ENCODE peak calls at places on chromosomes 13 and 19, in five cellular contexts. G is tibial nerve, R is uterus, O is adrenal gland, C is IMR-90. L is an unnamed sample.

GRCh38 chr19:14031719-14032480 is at the start of gene IL27RA:
- DNase-seq in G (peak; percentile 42), R (peak; percentile 31), O (peak; percentile 39), C (peak; percentile 31), L (peak; percentile 60)

GRCh38 chr19:29743681-29744080 is 28.6 kb upstream of the C19orf12 start:
- DNase-seq in G (no peak), R (no peak), O (no peak), C (no peak), L (no peak)

GRCh38 chr13:57137631-57138030 is 3.1 kb upstream of the PRR20A start:
- DNase-seq in G (no peak), R (no peak), O (no peak), C (no peak), L (no peak)

GRCh38 chr19:7483720-7484201 is 5.1 kb downstream of the PEX11G start:
- DNase-seq in G (no peak), R (no peak), O (peak; percentile 57), C (no peak), L (no peak)

GRCh38 chr13:20174656-20175405 is 14.0 kb upstream of the GJA3 start:
- DNase-seq in G (peak; percentile 75), R (peak; percentile 76), O (peak; percentile 93), C (peak; percentile 99), L (peak; percentile 50)

GRCh38 chr13:112744306-112745021 is 54.6 kb downstream of the ATP11A start:
- DNase-seq in G (no peak), R (peak; percentile 17), O (no peak), C (peak; percentile 63), L (no peak)

GRCh38 chr13:46866150-46866549 is 30.7 kb downstream of the HTR2A start:
- DNase-seq in G (peak; percentile 5), R (peak; percentile 15), O (peak; percentile 15), C (peak; percentile 63), L (peak; percentile 29)

GRCh38 chr19:38304866-38305429 is 897 bp downstream of the C19orf33 start:
- DNase-seq in G (no peak), R (no peak), O (no peak), C (no peak), L (peak; percentile 84)

GRCh38 chr19:45527731-45528130 is 20.5 kb downstream of the VASP start:
- DNase-seq in G (no peak), R (no peak), O (no peak), C (no peak), L (no peak)

GRCh38 chr13:56351041-56351440 is 789.7 kb upstream of the PRR20A start:
- DNase-seq in G (no peak), R (no peak), O (no peak), C (no peak), L (no peak)

GRCh38 chr19:16376241-16376640 is 51.6 kb downstream of the KLF2 start:
- DNase-seq in G (no peak), R (no peak), O (no peak), C (no peak), L (no peak)

GRCh38 chr19:16376649-16377048 is 52.0 kb downstream of the KLF2 start:
- DNase-seq in G (no peak), R (peak; percentile 13), O (no peak), C (no peak), L (no peak)

GRCh38 chr19:16378291-16378889 is 53.8 kb downstream of the KLF2 start:
- DNase-seq in G (no peak), R (no peak), O (no peak), C (no peak), L (no peak)

GRCh38 chr19:16375936-16376185 is 51.2 kb downstream of the KLF2 start:
- DNase-seq in G (no peak), R (no peak), O (no peak), C (no peak), L (no peak)

DNA sequence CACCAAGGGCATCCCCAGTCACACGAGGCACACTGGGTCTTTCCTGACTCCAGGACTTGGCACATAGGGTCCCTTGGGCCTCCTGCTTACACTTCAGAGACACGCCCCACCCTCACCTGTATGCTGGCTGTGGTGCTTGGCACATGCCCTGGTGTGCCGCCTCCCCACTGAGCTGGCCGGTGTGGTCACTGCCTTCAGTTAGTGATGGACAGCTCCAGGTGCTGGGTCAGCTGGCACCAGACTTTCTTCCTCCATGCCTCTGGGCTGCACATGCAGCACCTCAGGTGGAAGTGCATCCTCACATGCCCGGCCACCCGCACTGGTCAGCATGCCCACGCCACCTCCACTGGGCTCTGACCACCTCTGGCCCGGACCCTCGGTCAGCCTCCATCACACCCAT is 52.9 kb downstream of the KLF2 start:
- DNase-seq in G (no peak), R (no peak), O (no peak), C (no peak), L (no peak)
- H3K4me1 ChIP-seq in G (peaks cover 27% of the 10 kb centered on the region), R (peaks cover 15% of the 10 kb centered on the region), O (no peaks in the 10 kb centered on the region), C (peaks cover 10% of the 10 kb centered on the region), L (no peaks in the 10 kb centered on the region)

GRCh38 chr19:1260749-1261511 is 8.2 kb upstream of the CIRBP start:
- DNase-seq in G (peak; percentile 85), R (peak; percentile 96), O (peak; percentile 97), C (peak; percentile 96), L (peak; percentile 98)

GRCh38 chr19:1258161-1258492 is 9.7 kb downstream of the MIDN start:
- DNase-seq in G (no peak), R (no peak), O (no peak), C (no peak), L (no peak)

GRCh38 chr19:1258707-1259205 is 10.4 kb downstream of the MIDN start:
- DNase-seq in G (no peak), R (no peak), O (no peak), C (no peak), L (no peak)

GRCh38 chr19:1259873-1260748 is 9.0 kb upstream of the CIRBP start:
- DNase-seq in G (no peak), R (no peak), O (no peak), C (no peak), L (peak; percentile 33)

GRCh38 chr19:1259206-1259872 is 9.8 kb upstream of the CIRBP start:
- DNase-seq in G (no peak), R (peak; percentile 76), O (peak; percentile 81), C (peak; percentile 51), L (peak; percentile 70)
- TF ChIP-seq POLR2A in G (peak; percentile 34), R (peak; percentile 49), O (no peak), C (peak; percentile 69), L (peak; percentile 69)

GRCh38 chr19:49929121-49929610 is at the start of the genes ATF5 and NUP62:
- DNase-seq in G (peak; percentile 86), R (peak; percentile 88), O (peak; percentile 88), C (peak; percentile 75), L (peak; percentile 86)

GRCh38 chr19:49925486-49925885 is 3.5 kb upstream of the ATF5 start:
- DNase-seq in G (no peak), R (no peak), O (no peak), C (no peak), L (no peak)

GRCh38 chr19:49924004-49924880 is 4.8 kb upstream of the ATF5 start:
- DNase-seq in G (no peak), R (no peak), O (no peak), C (no peak), L (no peak)

GRCh38 chr19:49927526-49928264 is 1.3 kb upstream of the ATF5 start:
- DNase-seq in G (no peak), R (no peak), O (no peak), C (no peak), L (no peak)

GRCh38 chr19:49926520-49926919 is 2.5 kb upstream of the ATF5 start:
- DNase-seq in G (no peak), R (no peak), O (no peak), C (no peak), L (no peak)
- H3K4me3 ChIP-seq in G (no peak overlapping the region), R (no peak overlapping the region), O (no peak overlapping the region), C (no peak overlapping the region), L (no peak overlapping the region)

DNA sequence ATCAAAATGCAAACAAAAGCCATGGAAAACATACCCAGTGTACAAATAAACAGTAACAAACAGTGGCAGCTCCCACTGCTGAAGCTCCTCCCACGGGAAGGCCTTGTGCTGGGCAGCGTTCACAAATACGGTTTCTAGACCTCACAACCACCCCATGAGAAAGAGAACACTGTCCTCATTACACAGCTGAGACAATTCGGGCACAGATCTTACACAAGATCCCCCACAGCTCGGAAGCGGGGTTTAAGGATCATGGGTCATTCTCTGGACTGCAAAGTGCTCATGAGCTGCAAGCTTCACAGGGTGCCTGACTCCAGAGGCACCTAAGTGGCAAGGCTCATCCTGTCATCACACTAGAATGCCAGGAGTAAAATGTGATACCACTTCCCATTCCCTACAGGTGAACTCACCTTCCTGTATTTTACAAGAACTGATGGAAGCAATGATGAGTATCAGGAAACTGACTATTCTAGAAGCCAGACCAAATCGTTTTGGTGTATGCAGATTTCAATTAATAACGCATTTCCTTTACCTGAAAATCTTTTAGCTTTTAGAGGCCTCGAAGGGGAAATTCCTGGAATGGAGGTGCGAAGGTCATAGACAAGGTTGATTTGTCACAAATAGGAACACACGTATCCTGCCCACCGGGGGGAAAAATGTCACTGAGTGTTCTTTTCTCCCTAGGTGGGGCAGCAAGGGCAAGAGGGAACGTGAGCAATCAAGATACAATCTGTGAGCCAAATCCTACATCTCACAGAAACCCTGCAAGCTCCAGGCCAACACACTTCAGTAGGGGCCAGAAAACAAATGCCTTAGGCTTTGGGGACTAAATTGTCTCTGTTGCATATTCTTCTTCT is 41.2 kb downstream of the STK24 start:
- DNase-seq in G (no peak), R (no peak), O (no peak), C (no peak), L (no peak)
- H3K4me1 ChIP-seq in G (peaks cover 34% of the 10 kb centered on the region), R (peaks cover 5% of the 10 kb centered on the region), O (no peaks in the 10 kb centered on the region), C (peaks cover 9% of the 10 kb centered on the region), L (peaks cover 44% of the 10 kb centered on the region)

DNA sequence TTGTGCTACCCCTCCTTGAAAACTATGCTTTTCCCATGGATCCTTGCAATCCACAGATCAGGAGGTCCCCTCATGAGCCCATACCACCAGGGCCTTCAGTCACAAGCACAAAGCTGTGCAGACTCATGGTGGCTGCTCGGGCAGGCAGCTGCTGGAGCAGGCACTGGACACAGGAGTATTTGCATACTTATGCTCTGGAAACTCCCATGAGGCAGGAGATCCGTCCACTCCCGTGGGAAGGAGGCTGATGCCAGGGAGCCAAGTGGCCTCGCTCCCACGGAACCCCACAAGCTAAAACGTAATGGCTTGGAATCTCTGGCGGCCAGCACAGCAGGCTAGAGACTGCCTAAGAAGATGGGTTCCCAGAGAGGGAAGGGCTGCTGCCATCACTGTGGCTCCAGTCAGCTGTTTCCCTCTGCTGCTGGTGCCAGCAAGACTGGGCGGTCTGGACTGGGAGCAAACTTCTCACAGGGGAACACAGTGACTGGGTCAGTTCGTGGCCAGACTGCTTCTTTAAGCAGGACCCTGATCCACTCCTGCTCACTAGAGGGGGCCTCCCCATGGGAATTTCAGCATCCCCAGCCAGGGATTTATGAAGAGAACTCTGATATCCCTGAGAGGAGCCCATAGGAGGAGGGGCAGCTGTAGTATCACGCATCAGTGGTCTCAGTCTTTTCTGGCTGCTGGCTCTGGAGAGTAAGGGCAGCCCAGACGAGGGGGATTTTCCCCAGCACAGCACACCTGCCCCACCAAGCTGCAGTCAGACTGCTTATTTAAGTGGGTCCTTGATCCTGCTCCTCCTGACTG is 370.3 kb upstream of the ATXN8OS start:
- DNase-seq in G (no peak), R (no peak), O (no peak), C (no peak), L (no peak)
- TF ChIP-seq POLR2A in G (no peak), R (no peak), O (no peak), C (no peak), L (no peak)

L was measured in body of pancreas.